ENCODE peak calls at places on chromosomes 12 and 14, in five cellular contexts. M is psoas muscle, K is Caco-2, G is DND-41, H is HFFc6. I is an unnamed sample.

GRCh38 chr14:103329421-103330347 is 4.4 kb upstream of the EIF5 start:
- DNase-seq in H (no peak), M (no peak), G (no peak), K (no peak), I (no peak)

GRCh38 chr14:76936483-76936882 is 92.0 kb downstream of the IRF2BPL start:
- DNase-seq in G (no peak), M (peak), H (no peak), K (no peak), I (no peak)

GRCh38 chr12:96237465-96238077 is 43.4 kb downstream of the ELK3 start:
- DNase-seq in G (peak), M (peak), K (no peak), H (peak), I (peak)

GRCh38 chr12:111842556-111843396 is 748 bp downstream of the MAPKAPK5 start:
- DNase-seq in G (no peak), M (no peak), H (no peak), K (peak), I (peak)

GRCh38 chr12:67469666-67470065 is 178.9 kb upstream of the DYRK2 start:
- DNase-seq in M (no peak), K (no peak), H (no peak), G (peak), I (peak)

GRCh38 chr14:76985021-76985420 is 43.5 kb downstream of the IRF2BPL start:
- DNase-seq in K (no peak), G (no peak), M (no peak), H (peak), I (no peak)

GRCh38 chr12:57637364-57637763 is 4.4 kb upstream of the B4GALNT1 start:
- DNase-seq in M (no peak), K (no peak), G (no peak), H (no peak), I (no peak)

GRCh38 chr12:51214895-51215294 is 3.0 kb downstream of the POU6F1 start:
- DNase-seq in H (no peak), G (no peak), M (no peak), K (no peak), I (no peak)

GRCh38 chr12:124273630-124274029 is 21.3 kb upstream of the RFLNA start:
- DNase-seq in M (no peak), G (peak), K (peak), H (peak), I (peak)

GRCh38 chr12:83700858-83701257 is 1014.2 kb downstream of the TMTC2 start:
- DNase-seq in G (no peak), H (no peak), K (no peak), M (no peak), I (no peak)

GRCh38 chr14:55532645-55533309 is 47.2 kb upstream of the KTN1 start:
- DNase-seq in H (no peak), M (no peak), K (no peak), G (no peak), I (no peak)
- TF ChIP-seq CTCF in H (peak), M (no peak), K (no peak), G (no peak), I (no peak)

DNA sequence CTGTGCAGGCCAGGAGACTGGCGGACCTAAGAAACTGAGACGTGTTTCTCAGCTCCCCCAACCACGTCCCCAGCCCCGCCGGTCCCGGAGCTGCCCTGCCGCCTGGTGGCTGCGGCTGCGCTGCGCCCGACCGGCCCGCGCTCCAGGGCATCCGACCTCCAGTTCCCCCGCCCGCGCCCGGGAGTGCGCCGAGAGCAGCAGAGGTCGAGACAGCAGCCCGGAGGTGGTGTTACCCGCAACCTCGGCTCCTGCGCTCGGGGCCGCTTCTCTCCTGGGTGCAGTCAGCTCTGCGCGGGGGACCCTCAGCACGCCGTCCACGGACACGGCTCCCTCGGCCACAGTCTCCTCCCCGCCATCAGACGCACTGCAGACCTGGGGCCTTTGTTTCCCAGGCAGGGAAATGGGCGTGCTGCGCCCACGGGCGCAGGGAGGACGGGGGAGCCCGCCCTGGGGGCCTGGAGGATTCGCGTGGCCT is 21.6 kb upstream of the GPR132 start:
- DNase-seq in H (peak), G (peak), K (peak), M (peak), I (peak)
- TF ChIP-seq CTCF in H (peak), G (peak), K (peak), M (peak), I (peak)

GRCh38 chr14:64747327-64747726 is 43.1 kb downstream of the PLEKHG3 start:
- DNase-seq in K (no peak), G (no peak), H (no peak), M (no peak), I (no peak)

GRCh38 chr14:64746298-64747250 is 42.4 kb downstream of the PLEKHG3 start:
- DNase-seq in H (no peak), M (no peak), K (no peak), G (no peak), I (no peak)

GRCh38 chr14:64743061-64743460 is 38.8 kb downstream of the PLEKHG3 start:
- DNase-seq in M (no peak), H (no peak), G (no peak), K (no peak), I (no peak)

GRCh38 chr14:64748521-64748920 is 44.3 kb downstream of the PLEKHG3 start:
- DNase-seq in G (no peak), M (no peak), K (no peak), H (no peak), I (no peak)

GRCh38 chr14:64745511-64746041 is 41.4 kb downstream of the PLEKHG3 start:
- DNase-seq in M (peak), G (no peak), H (peak), K (peak), I (no peak)
- TF ChIP-seq CTCF in M (no peak), G (no peak), H (no peak), K (no peak), I (no peak)

DNA sequence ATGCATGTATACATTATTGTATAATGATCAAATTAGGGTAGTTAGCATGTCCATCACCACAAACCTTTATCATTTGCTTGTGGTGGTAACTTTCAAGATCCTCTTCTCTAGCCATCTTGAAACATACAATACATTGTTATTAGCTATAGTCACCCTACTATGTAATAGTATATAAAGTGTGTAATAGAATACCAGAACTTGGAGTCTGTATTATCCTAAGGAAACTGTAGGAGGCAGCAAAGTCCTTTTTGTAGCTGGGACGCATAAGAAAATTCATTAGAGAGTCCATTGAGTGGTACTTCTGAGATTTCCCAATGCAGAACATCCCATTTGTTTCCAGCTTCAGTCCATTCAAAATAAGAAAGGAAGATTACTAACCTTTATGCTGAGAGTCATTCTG is 325.9 kb upstream of the LRFN5 start:
- DNase-seq in M (no peak), H (no peak), K (no peak), G (no peak), I (no peak)
- TF ChIP-seq CTCF in M (no peak), H (no peak), K (no peak), G (no peak), I (no peak)

DNA sequence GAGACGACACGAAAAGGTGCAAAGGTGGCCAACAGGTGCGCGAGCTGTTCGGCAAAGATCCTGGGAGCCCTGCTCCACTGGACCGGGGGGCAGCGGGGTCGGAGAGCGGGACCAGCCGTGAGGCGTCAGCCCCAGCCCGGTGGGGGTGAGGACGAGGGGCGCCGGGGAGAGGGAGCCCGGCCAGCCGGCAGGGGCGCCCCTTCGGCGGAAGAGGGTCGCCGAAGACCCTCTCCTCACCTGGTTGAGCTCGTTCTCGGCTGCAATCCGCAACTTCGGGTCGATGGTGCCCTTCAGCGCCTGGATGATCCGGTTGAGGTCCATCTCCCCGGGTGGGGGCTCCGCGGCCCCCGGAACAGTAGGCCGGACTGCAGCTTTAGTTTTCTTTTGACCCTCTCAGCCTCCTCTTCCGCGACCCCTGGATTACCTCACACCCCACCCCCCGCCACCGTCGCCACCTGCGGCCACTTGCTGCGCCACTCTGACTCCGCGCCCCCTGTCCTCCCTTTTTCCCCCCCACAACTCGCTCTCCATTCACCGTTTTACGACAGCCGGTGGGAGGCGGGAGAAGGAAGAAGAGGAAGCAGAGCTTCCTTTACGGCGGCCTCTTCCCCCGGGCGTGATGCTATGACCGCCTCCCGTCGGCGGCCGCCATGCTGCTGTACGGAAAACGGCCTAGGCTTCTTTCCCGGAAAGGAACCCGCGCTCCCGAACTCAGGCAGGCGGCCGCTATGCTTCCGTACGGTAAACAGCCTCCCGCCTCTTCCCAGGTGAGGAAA is at the start of gene IPO8:
- DNase-seq in G (peak), M (peak), K (peak), H (peak), I (peak)
- TF ChIP-seq CTCF in G (peak), M (peak), K (peak), H (peak), I (peak)

GRCh38 chr12:56634837-56635538 is 4.9 kb upstream of the BAZ2A start:
- DNase-seq in M (peak), G (peak), K (peak), H (peak), I (peak)
- TF ChIP-seq CTCF in M (peak), G (peak), K (peak), H (peak), I (no peak)

DNA sequence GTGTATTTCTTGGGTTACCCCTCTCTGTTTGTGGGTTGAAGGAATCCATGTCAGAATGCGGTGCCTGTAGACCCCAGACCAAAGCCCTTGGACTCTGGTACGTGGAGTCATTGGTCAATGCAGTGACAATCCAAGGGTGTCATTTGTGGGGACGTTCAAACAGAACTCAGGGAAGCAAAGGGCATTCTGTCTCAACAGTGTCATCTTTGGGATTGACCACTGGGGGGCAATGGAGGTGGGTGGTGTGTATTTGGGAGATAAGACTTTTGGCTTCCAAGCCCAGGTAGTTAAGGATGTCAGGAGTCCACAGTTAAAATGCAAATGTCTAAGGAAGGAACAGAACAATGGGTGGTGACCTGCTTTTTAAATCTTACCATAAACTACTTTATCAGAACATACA is 54.6 kb upstream of the CCDC175 start:
- DNase-seq in M (no peak), H (no peak), K (peak), G (no peak), I (peak)
- TF ChIP-seq CTCF in M (no peak), H (peak), K (no peak), G (peak), I (no peak)

GRCh38 chr14:94598816-94599655 is 13.2 kb upstream of the SERPINA3 start:
- DNase-seq in M (peak), G (no peak), K (peak), H (peak), I (no peak)
- TF ChIP-seq CTCF in M (no peak), G (no peak), K (no peak), H (no peak), I (no peak)

DNA sequence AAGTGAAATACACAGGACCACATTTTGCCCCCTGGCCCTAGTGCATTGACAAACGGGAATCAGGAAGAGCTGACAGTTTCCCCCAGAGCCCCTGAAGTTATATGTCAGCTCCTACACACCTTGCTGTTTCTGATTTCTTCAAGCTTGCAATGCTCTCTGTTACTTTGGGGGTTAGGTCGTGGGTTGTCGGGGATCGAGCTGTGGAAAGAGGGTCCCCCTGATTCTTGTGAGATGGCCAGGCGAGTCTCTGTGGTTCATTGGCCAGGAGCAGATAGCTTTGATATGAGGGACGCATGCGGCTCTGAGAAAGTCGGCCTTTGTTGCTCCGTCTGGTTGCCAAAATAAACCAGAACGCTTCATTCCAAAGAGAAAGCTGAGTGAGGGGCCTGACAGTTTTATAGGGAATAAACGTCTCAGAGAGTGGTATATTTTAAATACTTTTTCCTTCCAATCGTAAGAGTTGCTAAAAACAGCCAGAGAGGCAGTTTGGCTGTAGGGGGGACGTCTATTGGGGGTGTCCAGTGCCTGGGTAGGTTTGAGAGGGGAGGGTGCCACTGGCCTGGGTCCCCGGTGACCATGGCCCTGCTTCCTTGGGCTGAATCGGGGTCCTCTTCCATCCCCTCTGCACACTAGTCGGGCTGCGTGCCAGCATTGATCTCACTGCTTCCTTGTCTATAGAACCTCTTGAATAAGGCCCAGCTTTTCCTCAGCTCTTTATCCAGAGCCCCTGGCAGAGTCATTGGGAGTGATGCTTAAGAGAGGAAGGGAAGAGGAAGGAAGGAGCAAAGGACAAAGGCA is 18.9 kb downstream of the CCND2 start:
- DNase-seq in M (no peak), K (no peak), G (no peak), H (no peak), I (no peak)
- TF ChIP-seq CTCF in M (no peak), K (no peak), G (no peak), H (no peak), I (no peak)

I was measured in activated CD8-positive, alpha-beta T cell treated with anti-CD3 and anti-CD28 coated beads for 36 hours.